ENCODE peak calls at places on chromosomes 2 and 18, in nine cellular contexts. G is ELF-1; W is amygdala; E is GM12865; D is cardiac muscle cell; N is adrenal gland; R is NCI-H524; M is activated CD4-positive, alpha-beta T cell treated with anti-CD3 and anti-CD28 coated beads, Interleukin-2, amount 50 U/mL, for 4 hours; K is GM04504. U is an unnamed sample.

GRCh38 chr2:80326214-80326613 is 21.7 kb upstream of the LRRTM1 start:
- DNase-seq in G (no peak), W (no peak), E (peak), D (peak), N (no peak), R (peak), M (no peak), K (peak), U (peak)

GRCh38 chr2:129061079-129061785 is 742.6 kb upstream of the HS6ST1 start:
- DNase-seq in G (no peak), W (no peak), E (peak), D (no peak), N (no peak), R (no peak), M (no peak), K (no peak), U (no peak)

GRCh38 chr2:117956036-117956791 is 57.7 kb downstream of the CCDC93 start:
- DNase-seq in G (no peak), W (no peak), E (no peak), D (no peak), N (no peak), R (no peak), M (no peak), K (no peak), U (no peak)

GRCh38 chr2:55364189-55365055 is 55.2 kb downstream of the CCDC88A start:
- DNase-seq in G (no peak), W (peak), E (no peak), D (no peak), N (peak), R (no peak), M (no peak), K (peak), U (no peak)

GRCh38 chr2:10278029-10278762 is 24.5 kb upstream of the HPCAL1 start:
- DNase-seq in G (no peak), W (no peak), E (peak), D (no peak), N (peak), R (no peak), M (no peak), K (peak), U (no peak)

GRCh38 chr2:8906208-8906607 is 68.8 kb upstream of the KIDINS220 start:
- DNase-seq in G (no peak), W (no peak), E (no peak), D (no peak), N (no peak), R (no peak), M (no peak), K (no peak), U (no peak)

GRCh38 chr2:28253543-28253942 is 139.1 kb upstream of the FOSL2 start:
- DNase-seq in G (no peak), W (no peak), E (no peak), D (no peak), N (no peak), R (no peak), M (no peak), K (no peak), U (no peak)

GRCh38 chr18:59606193-59607175 is 90.7 kb downstream of the CCBE1 start:
- DNase-seq in G (no peak), W (no peak), E (no peak), D (no peak), N (no peak), R (no peak), M (no peak), K (peak), U (no peak)

GRCh38 chr18:12703714-12704113 is 872 bp downstream of the PSMG2 start:
- DNase-seq in G (no peak), W (no peak), E (peak), D (no peak), N (no peak), R (peak), M (no peak), K (no peak), U (no peak)

GRCh38 chr2:107137711-107138110 is 251.7 kb upstream of the ST6GAL2 start:
- DNase-seq in G (no peak), W (no peak), E (no peak), D (no peak), N (no peak), R (peak), M (no peak), K (no peak), U (peak)

GRCh38 chr2:216700778-216701177 is 5.4 kb upstream of the IGFBP5 start:
- DNase-seq in G (no peak), W (no peak), E (no peak), D (no peak), N (no peak), R (no peak), M (no peak), K (no peak), U (no peak)

GRCh38 chr2:133652407-133652806 is 84.1 kb upstream of the NCKAP5 start:
- DNase-seq in G (no peak), W (no peak), E (no peak), D (no peak), N (no peak), R (no peak), M (no peak), K (no peak), U (no peak)

GRCh38 chr2:120397362-120397811 is 51.5 kb downstream of the INHBB start:
- DNase-seq in G (no peak), W (no peak), E (no peak), D (no peak), N (no peak), R (no peak), M (no peak), K (peak), U (no peak)

GRCh38 chr18:74412106-74412880 is 44.8 kb downstream of the DIPK1C start:
- DNase-seq in G (peak), W (peak), E (no peak), D (no peak), N (no peak), R (peak), M (no peak), K (no peak), U (no peak)

GRCh38 chr2:28430790-28431418 is 38.2 kb downstream of the FOSL2 start:
- DNase-seq in G (no peak), W (no peak), E (no peak), D (no peak), N (no peak), R (no peak), M (no peak), K (no peak), U (no peak)

GRCh38 chr2:65299246-65299645 is 71.6 kb downstream of the ACTR2 start:
- DNase-seq in G (no peak), W (no peak), E (no peak), D (no peak), N (no peak), R (no peak), M (no peak), K (no peak), U (no peak)

GRCh38 chr2:151350579-151351195 is 6.7 kb upstream of the TNFAIP6 start:
- DNase-seq in G (no peak), W (no peak), E (no peak), D (no peak), N (no peak), R (no peak), M (no peak), K (no peak), U (no peak)

GRCh38 chr2:46846454-46846990 is 69.1 kb downstream of the MCFD2 start:
- DNase-seq in G (no peak), W (no peak), E (no peak), D (no peak), N (no peak), R (no peak), M (no peak), K (no peak), U (peak)

GRCh38 chr18:64717026-64717425 is 568.1 kb upstream of the LINC00305 start:
- DNase-seq in G (no peak), W (no peak), E (no peak), D (no peak), N (no peak), R (no peak), M (no peak), K (no peak), U (no peak)

GRCh38 chr2:241852981-241853631 is 5.6 kb downstream of the PDCD1 start:
- DNase-seq in G (no peak), W (no peak), E (no peak), D (no peak), N (no peak), R (no peak), M (no peak), K (no peak), U (no peak)

GRCh38 chr2:143901185-143901842 is 618.6 kb downstream of the ZEB2 start:
- DNase-seq in G (no peak), W (no peak), E (peak), D (no peak), N (no peak), R (no peak), M (no peak), K (peak), U (no peak)

GRCh38 chr2:236944561-236944960 is 141.1 kb upstream of the COPS8 start:
- DNase-seq in G (no peak), W (no peak), E (no peak), D (no peak), N (no peak), R (peak), M (no peak), K (no peak), U (no peak)

GRCh38 chr2:156399224-156399949 is 36.8 kb upstream of the GPD2 start:
- DNase-seq in G (no peak), W (no peak), E (peak), D (no peak), N (no peak), R (no peak), M (no peak), K (no peak), U (no peak)

GRCh38 chr2:176805345-176805744 is 407.2 kb upstream of the HNRNPA3 start:
- DNase-seq in G (no peak), W (no peak), E (no peak), D (no peak), N (no peak), R (no peak), M (no peak), K (no peak), U (no peak)

GRCh38 chr2:224008702-224009261 is 30.3 kb downstream of the SERPINE2 start:
- DNase-seq in G (peak), W (no peak), E (no peak), D (peak), N (no peak), R (no peak), M (no peak), K (no peak), U (no peak)

GRCh38 chr2:207245526-207245925 is 79.8 kb upstream of the KLF7 start:
- DNase-seq in G (no peak), W (no peak), E (no peak), D (no peak), N (no peak), R (no peak), M (no peak), K (no peak), U (no peak)

GRCh38 chr2:143161982-143162837 is 33.0 kb downstream of the ARHGAP15 start:
- DNase-seq in G (peak), W (no peak), E (peak), D (peak), N (peak), R (peak), M (peak), K (peak), U (peak)

U was measured in NCI-H1694 treated with DMSO at 0.1 percent for 48 hours.